ENCODE peak calls at places on chromosomes 12 and 14, in four cellular contexts. M is endothelial cell, R is cardiac fibroblast, H is omental fat pad. C is an unnamed sample.

GRCh38 chr14:36781897-36782296 is 120.2 kb downstream of the PAX9 start:
- DNase-seq in H (no peak), R (no peak), M (no peak), C (no peak)

GRCh38 chr12:124527861-124528561 is 39.4 kb downstream of the NCOR2 start:
- DNase-seq in M (no peak), H (no peak), R (peak), C (no peak)

GRCh38 chr12:99259040-99259934 is 388.3 kb upstream of the GARIN6 start:
- DNase-seq in M (no peak), R (no peak), H (no peak), C (no peak)

GRCh38 chr14:31944256-31945073 is 132.6 kb upstream of the ARHGAP5 start:
- DNase-seq in H (no peak), R (no peak), M (no peak), C (no peak)

GRCh38 chr14:29741909-29742401 is 185.7 kb downstream of the PRKD1 start:
- DNase-seq in H (no peak), R (peak), M (no peak), C (peak)

GRCh38 chr12:119182701-119183493 is 4.2 kb downstream of the HSPB8 start:
- DNase-seq in H (no peak), R (peak), M (no peak), C (no peak)

GRCh38 chr14:75702606-75703261 is 41.7 kb downstream of the TTLL5 start:
- DNase-seq in R (no peak), H (no peak), M (no peak), C (no peak)

GRCh38 chr14:59358105-59358504 is 107.1 kb downstream of the GPR135 start:
- DNase-seq in M (no peak), H (no peak), R (peak), C (no peak)

GRCh38 chr12:32134144-32134888 is 27.7 kb downstream of the BICD1 start:
- DNase-seq in M (no peak), R (peak), H (no peak), C (no peak)
- TF ChIP-seq CTCF in M (no peak), R (peak), H (no peak), C (no peak)

GRCh38 chr12:25971675-25972035 is 13.2 kb downstream of the RASSF8 start:
- DNase-seq in M (no peak), H (no peak), R (no peak), C (no peak)
- TF ChIP-seq CTCF in M (no peak), H (no peak), R (no peak), C (no peak)

GRCh38 chr12:109449845-109450532 is 27.1 kb downstream of the KCTD10 start:
- DNase-seq in H (no peak), R (no peak), M (no peak), C (no peak)
- TF ChIP-seq CTCF in H (no peak), R (no peak), M (no peak), C (no peak)

DNA sequence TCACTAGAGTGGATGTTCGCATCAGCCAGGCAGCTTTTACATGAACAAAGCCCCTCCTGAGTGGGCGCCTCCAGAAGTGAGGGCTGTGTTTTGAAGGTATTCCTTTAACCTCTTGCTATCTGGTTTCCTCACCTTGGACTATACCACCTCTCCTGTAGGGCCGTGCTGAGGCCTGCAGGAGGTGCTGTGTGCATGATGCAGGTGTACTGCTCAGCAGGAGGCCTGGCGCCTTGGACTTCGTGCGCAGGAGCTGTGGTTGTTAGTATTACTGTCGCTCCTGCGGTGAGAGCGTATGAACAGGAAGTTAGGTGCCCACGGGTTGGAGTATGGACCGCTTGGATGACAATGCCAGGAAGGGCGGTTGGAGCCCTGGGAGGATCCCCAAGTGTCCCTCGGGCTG is 130.7 kb downstream of the TSPAN9 start:
- DNase-seq in H (no peak), R (no peak), M (no peak), C (no peak)
- TF ChIP-seq CTCF in H (no peak), R (peak), M (no peak), C (no peak)

DNA sequence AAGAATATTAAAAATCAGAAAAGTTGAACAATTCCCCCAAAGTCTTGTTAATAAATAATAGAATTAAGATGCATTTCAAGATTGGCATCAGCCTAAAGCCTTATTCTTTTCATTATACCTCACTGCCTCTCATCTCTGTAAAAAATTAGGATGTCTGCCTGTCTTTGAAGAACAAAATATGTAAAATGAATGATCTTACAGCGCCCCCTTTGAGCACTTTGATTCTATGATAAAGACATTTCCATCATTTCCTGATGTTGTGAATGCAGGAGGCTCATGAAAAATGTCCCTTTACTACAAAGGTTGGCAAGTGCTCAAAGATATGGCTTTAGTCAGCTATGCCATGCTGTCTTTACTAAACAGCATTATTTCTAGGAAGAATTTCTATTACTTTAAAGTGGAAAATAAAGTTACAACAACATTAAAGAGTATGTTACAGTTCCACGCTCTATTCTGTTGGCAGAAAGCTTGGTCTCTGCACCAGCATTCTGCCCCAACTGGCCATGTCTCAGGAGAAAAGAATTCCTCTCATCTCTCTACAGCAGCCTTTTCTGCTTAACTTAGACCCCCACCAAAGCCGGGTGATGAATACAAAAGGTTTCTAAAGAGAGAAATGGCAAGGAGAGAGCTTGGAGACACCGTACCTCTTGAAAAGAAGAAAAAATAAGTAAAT is 95.1 kb downstream of the LLPH start:
- DNase-seq in R (peak), H (no peak), M (no peak), C (no peak)
- TF ChIP-seq CTCF in R (peak), H (no peak), M (peak), C (no peak)

GRCh38 chr12:53588155-53588554 is 38.0 kb downstream of the ATF7 start:
- DNase-seq in H (no peak), R (no peak), M (no peak), C (no peak)
- TF ChIP-seq CTCF in H (no peak), R (no peak), M (no peak), C (no peak)

DNA sequence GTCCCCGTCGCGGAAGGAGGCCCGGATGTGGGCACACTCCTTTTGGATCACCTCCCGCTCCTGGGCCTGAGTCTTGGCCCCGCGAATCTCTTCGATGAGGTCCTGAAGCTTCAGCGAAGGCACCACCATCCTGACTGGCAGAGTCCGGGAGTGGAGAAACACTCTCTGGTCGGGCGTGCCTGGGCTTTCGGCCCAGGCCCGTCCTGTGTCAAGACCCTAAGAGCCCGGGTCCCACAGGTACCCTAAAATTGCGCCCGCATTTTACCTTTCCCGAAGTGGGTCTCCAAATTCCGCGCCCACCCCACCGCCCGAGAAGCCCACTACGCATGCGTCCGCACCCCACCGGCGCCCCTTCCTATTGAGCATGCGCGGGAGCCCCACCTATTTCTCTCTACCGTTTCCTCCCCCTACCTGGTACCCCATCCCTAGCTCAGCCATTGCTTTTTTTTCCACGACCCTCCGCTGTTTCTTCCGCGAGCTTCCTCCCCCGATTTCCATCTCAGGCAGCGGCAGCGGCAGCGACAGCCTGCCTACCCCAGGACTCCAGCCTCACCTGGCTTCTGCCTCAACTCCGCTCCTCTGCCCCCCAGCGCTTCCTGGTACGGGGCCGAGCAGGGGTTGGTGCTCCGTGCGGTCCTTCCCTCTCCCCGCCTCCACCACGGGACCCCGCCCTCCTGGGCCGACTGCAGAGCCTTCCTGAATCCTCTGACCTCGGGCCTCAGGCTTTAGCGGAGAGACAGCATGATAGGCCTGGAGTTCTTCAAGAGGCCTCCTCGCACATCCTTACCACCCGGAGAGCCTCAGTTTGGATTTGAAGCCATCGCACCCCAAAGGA is at the start of gene AP1G2:
- DNase-seq in R (peak), H (peak), M (peak), C (peak)
- TF ChIP-seq CTCF in R (no peak), H (no peak), M (no peak), C (no peak)